ENCODE peak calls at places on chromosome 17, in nine cellular contexts. S is NCI-H510A treated with DMSO at 0.1 percent for 48 hours, R is lower leg skin, U is EH, Z is Caki2, V is cardiac fibroblast, Y is adrenal gland, P is type B pancreatic cell, W is anterior cingulate cortex. B is an unnamed sample.

GRCh38 chr17:7217113-7217987 is 2.3 kb downstream of the DLG4 start:
- DNase-seq in Z (no peak), W (no peak), U (peak; percentile 81), R (no peak), Y (peak; percentile 81), V (peak; percentile 81), S (peak; percentile 56), P (no peak), B (peak; percentile 51)

GRCh38 chr17:50682938-50683337 is 24.8 kb downstream of the ANKRD40 start:
- DNase-seq in R (no peak), U (no peak), Z (no peak), V (no peak), P (no peak), W (no peak), Y (peak; percentile 80), S (no peak), B (no peak)

GRCh38 chr17:31002047-31002446 is 31.2 kb downstream of the RNF135 start:
- DNase-seq in U (no peak), Z (peak; percentile 61), V (no peak), P (no peak), R (no peak), W (no peak), S (no peak), Y (no peak), B (no peak)

GRCh38 chr17:81418710-81419332 is 23.6 kb downstream of the BAHCC1 start:
- DNase-seq in P (no peak), W (no peak), V (peak; percentile 53), R (no peak), Z (peak; percentile 78), Y (no peak), S (no peak), U (peak; percentile 30), B (no peak)

GRCh38 chr17:45759761-45760160 is 24.4 kb upstream of the CRHR1 start:
- DNase-seq in V (no peak), Z (no peak), S (no peak), Y (no peak), U (no peak), R (no peak), W (no peak), P (no peak), B (no peak)

GRCh38 chr17:3610523-3610922 is 1.3 kb upstream of the TRPV1 start:
- DNase-seq in Y (no peak), R (no peak), P (no peak), S (no peak), U (no peak), V (no peak), W (no peak), Z (no peak), B (no peak)

GRCh38 chr17:81020767-81021497 is 14.0 kb upstream of the BAIAP2 start:
- DNase-seq in R (no peak), V (peak; percentile 41), Y (peak; percentile 76), S (no peak), W (no peak), U (no peak), Z (no peak), P (no peak), B (no peak)

GRCh38 chr17:82065193-82065637 is 389 bp downstream of the DUS1L start:
- DNase-seq in U (peak; percentile 55), W (no peak), S (no peak), R (no peak), Z (no peak), V (no peak), Y (peak; percentile 44), P (no peak), B (no peak)

GRCh38 chr17:79388556-79389295 is 222.1 kb downstream of the RBFOX3 start:
- DNase-seq in Z (peak; percentile 48), Y (peak; percentile 66), R (no peak), U (peak; percentile 30), W (peak; percentile 11), V (peak; percentile 49), S (no peak), P (no peak), B (peak; percentile 63)

GRCh38 chr17:32970281-32970680 is 21.4 kb upstream of the SPACA3 start:
- DNase-seq in S (no peak), Z (no peak), R (no peak), V (peak; percentile 70), Y (no peak), P (no peak), W (no peak), U (peak; percentile 16), B (no peak)

GRCh38 chr17:80647746-80648145 is 103.1 kb downstream of the RPTOR start:
- DNase-seq in S (no peak), W (no peak), U (peak; percentile 91), Z (peak; percentile 32), R (no peak), V (peak; percentile 86), Y (no peak), P (no peak), B (no peak)

GRCh38 chr17:80761421-80761871 is 216.8 kb downstream of the RPTOR start:
- DNase-seq in R (no peak), V (peak; percentile 81), Z (peak; percentile 71), U (peak; percentile 80), Y (no peak), S (peak; percentile 78), P (peak; percentile 22), W (no peak), B (no peak)

GRCh38 chr17:66426397-66427033 is 124.1 kb downstream of the PRKCA start:
- DNase-seq in Y (no peak), V (peak; percentile 52), W (no peak), S (no peak), Z (peak; percentile 38), P (no peak), R (no peak), U (peak; percentile 49), B (peak; percentile 70)

GRCh38 chr17:76272541-76273434 is 7.6 kb downstream of the UBALD2 start:
- DNase-seq in W (no peak), S (no peak), U (no peak), Y (no peak), P (no peak), V (no peak), R (peak; percentile 89), Z (no peak), B (no peak)

GRCh38 chr17:67281053-67281452 is 36.1 kb upstream of the HELZ start:
- DNase-seq in U (no peak), S (no peak), R (no peak), W (no peak), Z (no peak), P (no peak), Y (no peak), V (no peak), B (no peak)

GRCh38 chr17:1089915-1090314 is 89.9 kb downstream of the ABR start:
- DNase-seq in Z (no peak), V (no peak), S (no peak), W (no peak), P (no peak), Y (peak; percentile 60), U (no peak), R (no peak), B (no peak)

GRCh38 chr17:69061901-69062556 is 1.3 kb upstream of the ABCA9 start:
- DNase-seq in S (no peak), V (no peak), R (no peak), Y (no peak), W (no peak), P (no peak), U (no peak), Z (no peak), B (no peak)

GRCh38 chr17:27677191-27677590 is 46.2 kb downstream of the LGALS9 start:
- DNase-seq in U (no peak), S (no peak), R (no peak), V (no peak), W (no peak), Z (no peak), Y (no peak), P (no peak), B (no peak)

GRCh38 chr17:39660397-39661043 is 4.6 kb upstream of the TCAP start:
- DNase-seq in S (no peak), W (no peak), V (no peak), P (no peak), Y (no peak), Z (no peak), R (no peak), U (no peak), B (no peak)

GRCh38 chr17:37300683-37301082 is 75.1 kb upstream of the C17orf78 start:
- DNase-seq in U (no peak), Z (no peak), Y (no peak), R (no peak), P (no peak), W (no peak), V (no peak), S (peak; percentile 64), B (no peak)

GRCh38 chr17:17729620-17730249 is 48.5 kb downstream of the RAI1 start:
- DNase-seq in P (no peak), S (peak; percentile 72), W (no peak), V (no peak), Z (peak; percentile 46), U (no peak), Y (no peak), R (no peak), B (peak; percentile 74)

GRCh38 chr17:45974916-45975630 is 24.0 kb upstream of the STH start:
- DNase-seq in S (no peak), U (no peak), V (no peak), Z (no peak), R (no peak), P (no peak), W (no peak), Y (no peak), B (peak; percentile 45)

B was measured in germinal center.